ENCODE peak calls at places on chromosomes 7 and 10, in four cellular contexts. One of them, this sample, is unnamed. For H3K36me3, the result is how much of the 10 kb centered on the place peaks cover.

GRCh38 chr7:28618383-28618782 is 206.1 kb downstream of the CREB5 start:
- DNase-seq in MM.1S: no peak
- DNase-seq in heart right ventricle: no peak
- DNase-seq in stomach: no peak
- DNase-seq in this sample: no peak

GRCh38 chr7:6346581-6346980 is 74.2 kb upstream of the CYTH3 start:
- DNase-seq in MM.1S: no peak
- DNase-seq in heart right ventricle: no peak
- DNase-seq in stomach: no peak
- DNase-seq in this sample: no peak

GRCh38 chr10:71073451-71074175 is 138.8 kb upstream of the UNC5B start:
- DNase-seq in MM.1S: no peak
- DNase-seq in heart right ventricle: no peak
- DNase-seq in stomach: no peak
- DNase-seq in this sample: no peak

GRCh38 chr7:134669845-134670373 is 23.3 kb downstream of the BPGM start:
- DNase-seq in MM.1S: peak
- DNase-seq in heart right ventricle: no peak
- DNase-seq in stomach: peak
- DNase-seq in this sample: peak

GRCh38 chr7:112510032-112510742 is 29.4 kb downstream of the LSMEM1 start:
- DNase-seq in MM.1S: no peak
- DNase-seq in heart right ventricle: no peak
- DNase-seq in stomach: no peak
- DNase-seq in this sample: peak

GRCh38 chr7:129778770-129779601 is 167.5 kb downstream of the NRF1 start:
- DNase-seq in MM.1S: peak
- DNase-seq in heart right ventricle: no peak
- DNase-seq in stomach: no peak
- DNase-seq in this sample: no peak

GRCh38 chr7:98116656-98117461 is 10.2 kb downstream of the LMTK2 start:
- DNase-seq in MM.1S: no peak
- DNase-seq in heart right ventricle: no peak
- DNase-seq in stomach: no peak
- DNase-seq in this sample: no peak

GRCh38 chr10:99785646-99786045 is 3.2 kb downstream of the ABCC2 start:
- DNase-seq in MM.1S: no peak
- DNase-seq in heart right ventricle: no peak
- DNase-seq in stomach: no peak
- DNase-seq in this sample: no peak

GRCh38 chr7:66163186-66163610 is 41.9 kb upstream of the TPST1 start:
- DNase-seq in MM.1S: no peak
- DNase-seq in heart right ventricle: no peak
- DNase-seq in stomach: no peak
- DNase-seq in this sample: no peak

GRCh38 chr10:48683424-48683823 is 1.2 kb upstream of the WDFY4 start:
- DNase-seq in MM.1S: no peak
- DNase-seq in heart right ventricle: no peak
- DNase-seq in stomach: no peak
- DNase-seq in this sample: no peak

GRCh38 chr10:88974446-88975376 is 15.9 kb upstream of the FAS start:
- DNase-seq in MM.1S: peak
- DNase-seq in heart right ventricle: no peak
- DNase-seq in stomach: no peak
- DNase-seq in this sample: no peak

GRCh38 chr10:31822150-31822549 is 106.5 kb downstream of the ARHGAP12 start:
- DNase-seq in MM.1S: no peak
- DNase-seq in heart right ventricle: no peak
- DNase-seq in stomach: no peak
- DNase-seq in this sample: no peak

GRCh38 chr10:35412900-35413491 is 76.7 kb downstream of the CCNY start:
- DNase-seq in MM.1S: no peak
- DNase-seq in heart right ventricle: no peak
- DNase-seq in stomach: no peak
- DNase-seq in this sample: no peak

GRCh38 chr10:110358869-110359629 is 54.3 kb upstream of the SMNDC1 start:
- DNase-seq in MM.1S: no peak
- DNase-seq in heart right ventricle: no peak
- DNase-seq in stomach: peak
- DNase-seq in this sample: no peak

GRCh38 chr7:149460493-149461330 is at the start of gene ZNF777:
- DNase-seq in MM.1S: peak
- DNase-seq in heart right ventricle: peak
- DNase-seq in stomach: peak
- DNase-seq in this sample: peak

GRCh38 chr10:89901895-89902294 is 200.5 kb downstream of the KIF20B start:
- DNase-seq in MM.1S: no peak
- DNase-seq in heart right ventricle: no peak
- DNase-seq in stomach: no peak
- DNase-seq in this sample: no peak

GRCh38 chr10:132630666-132631347 is 93.2 kb downstream of the INPP5A start:
- DNase-seq in MM.1S: no peak
- DNase-seq in heart right ventricle: peak
- DNase-seq in stomach: peak
- DNase-seq in this sample: peak

GRCh38 chr10:132667613-132668394 is 118.1 kb downstream of the NKX6-2 start:
- DNase-seq in MM.1S: no peak
- DNase-seq in heart right ventricle: no peak
- DNase-seq in stomach: no peak
- DNase-seq in this sample: no peak

GRCh38 chr10:79375321-79376077 is 28.2 kb downstream of the PPIF start:
- DNase-seq in MM.1S: no peak
- DNase-seq in heart right ventricle: no peak
- DNase-seq in stomach: no peak
- DNase-seq in this sample: peak

GRCh38 chr10:3102721-3103410 is 35.5 kb downstream of the PFKP start:
- DNase-seq in MM.1S: no peak
- DNase-seq in heart right ventricle: no peak
- DNase-seq in stomach: no peak
- DNase-seq in this sample: no peak

GRCh38 chr7:37666026-37666780 is 17.4 kb upstream of the GPR141 start:
- DNase-seq in MM.1S: no peak
- DNase-seq in heart right ventricle: no peak
- DNase-seq in stomach: no peak
- DNase-seq in this sample: no peak

GRCh38 chr10:71314028-71314693 is 4.9 kb upstream of the SLC29A3 start:
- DNase-seq in MM.1S: peak
- DNase-seq in heart right ventricle: peak
- DNase-seq in stomach: peak
- DNase-seq in this sample: peak

GRCh38 chr10:16646474-16647059 is 124.9 kb upstream of the C1QL3 start:
- DNase-seq in MM.1S: no peak
- DNase-seq in heart right ventricle: no peak
- DNase-seq in stomach: no peak
- DNase-seq in this sample: peak

GRCh38 chr7:32941181-32941995 is 15.9 kb upstream of the FKBP9 start:
- DNase-seq in MM.1S: no peak
- DNase-seq in heart right ventricle: no peak
- DNase-seq in stomach: no peak
- DNase-seq in this sample: no peak

GRCh38 chr10:31116226-31116625 is 84.6 kb upstream of the ZNF438 start:
- DNase-seq in MM.1S: peak
- DNase-seq in heart right ventricle: no peak
- DNase-seq in stomach: no peak
- DNase-seq in this sample: no peak

GRCh38 chr7:156095908-156096539 is 283.8 kb upstream of the SHH start:
- DNase-seq in MM.1S: peak
- DNase-seq in heart right ventricle: no peak
- DNase-seq in stomach: no peak
- DNase-seq in this sample: no peak

GRCh38 chr7:155549226-155549625 is 2.9 kb upstream of the CNPY1 start:
- DNase-seq in MM.1S: no peak
- DNase-seq in heart right ventricle: no peak
- DNase-seq in stomach: no peak
- DNase-seq in this sample: no peak

GRCh38 chr10:70679498-70679897 is 7.2 kb downstream of the ADAMTS14 start:
- DNase-seq in MM.1S: no peak
- DNase-seq in heart right ventricle: peak
- DNase-seq in stomach: no peak
- DNase-seq in this sample: no peak

GRCh38 chr10:48610585-48611093 is 5.8 kb upstream of the ARHGAP22 start:
- DNase-seq in MM.1S: no peak
- DNase-seq in heart right ventricle: no peak
- DNase-seq in stomach: no peak
- DNase-seq in this sample: no peak

GRCh38 chr10:58743466-58744115 is 230.9 kb downstream of the BICC1 start:
- DNase-seq in MM.1S: no peak
- DNase-seq in heart right ventricle: no peak
- DNase-seq in stomach: no peak
- DNase-seq in this sample: peak

GRCh38 chr10:118584181-118584954 is 11.1 kb downstream of the PRLHR start:
- DNase-seq in MM.1S: no peak
- DNase-seq in heart right ventricle: no peak
- DNase-seq in stomach: no peak
- DNase-seq in this sample: no peak

GRCh38 chr10:22580711-22581110 is 133.7 kb downstream of the PIP4K2A start:
- DNase-seq in MM.1S: peak
- DNase-seq in heart right ventricle: no peak
- DNase-seq in stomach: no peak
- DNase-seq in this sample: no peak

GRCh38 chr7:43248961-43249807 is 136.7 kb downstream of the HECW1 start:
- DNase-seq in MM.1S: no peak
- DNase-seq in heart right ventricle: no peak
- DNase-seq in stomach: peak
- DNase-seq in this sample: no peak

GRCh38 chr10:22631646-22632278 is 82.6 kb downstream of the PIP4K2A start:
- DNase-seq in MM.1S: no peak
- DNase-seq in heart right ventricle: no peak
- DNase-seq in stomach: no peak
- DNase-seq in this sample: peak

GRCh38 chr10:91983403-91983802 is 59.8 kb downstream of the BTAF1 start:
- DNase-seq in MM.1S: no peak
- DNase-seq in heart right ventricle: no peak
- DNase-seq in stomach: no peak
- DNase-seq in this sample: peak

GRCh38 chr10:91992026-91992425 is 68.5 kb downstream of the BTAF1 start:
- DNase-seq in MM.1S: no peak
- DNase-seq in heart right ventricle: no peak
- DNase-seq in stomach: no peak
- DNase-seq in this sample: no peak

GRCh38 chr10:91987397-91988037 is 63.9 kb downstream of the BTAF1 start:
- DNase-seq in MM.1S: no peak
- DNase-seq in heart right ventricle: no peak
- DNase-seq in stomach: no peak
- DNase-seq in this sample: no peak
- H3K36me3 ChIP-seq in MM.1S: under half
- H3K36me3 ChIP-seq in heart right ventricle: half or more
- H3K36me3 ChIP-seq in stomach: half or more
- H3K36me3 ChIP-seq in this sample: under half

DNA sequence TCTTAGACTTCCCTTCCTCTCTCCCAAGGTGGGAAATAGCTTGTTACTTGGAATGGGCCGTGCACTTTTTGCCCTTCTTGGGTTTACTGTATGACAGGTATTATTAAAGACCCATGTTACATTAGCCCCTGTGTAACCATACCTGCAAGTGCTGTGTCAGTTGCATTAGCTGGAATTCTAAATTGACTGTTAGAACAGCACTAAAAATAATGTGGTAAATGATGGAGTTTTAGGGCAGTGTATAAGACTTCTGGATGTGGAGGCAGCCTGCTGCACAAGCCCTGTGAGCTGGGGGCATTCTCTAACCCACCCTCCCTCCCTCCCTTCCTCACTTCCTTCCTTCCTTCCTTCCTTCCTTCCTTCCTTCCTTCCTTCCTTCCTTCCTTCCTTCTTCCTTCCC is 52.7 kb downstream of the GALNT17 start:
- DNase-seq in MM.1S: no peak
- DNase-seq in heart right ventricle: no peak
- DNase-seq in stomach: no peak
- DNase-seq in this sample: no peak
- H3K36me3 ChIP-seq in MM.1S: under half
- H3K36me3 ChIP-seq in heart right ventricle: under half
- H3K36me3 ChIP-seq in stomach: under half
- H3K36me3 ChIP-seq in this sample: under half

GRCh38 chr7:41252551-41252950 is 450.3 kb downstream of the INHBA start:
- DNase-seq in MM.1S: no peak
- DNase-seq in heart right ventricle: no peak
- DNase-seq in stomach: no peak
- DNase-seq in this sample: no peak
- H3K36me3 ChIP-seq in MM.1S: under half
- H3K36me3 ChIP-seq in heart right ventricle: under half
- H3K36me3 ChIP-seq in stomach: under half
- H3K36me3 ChIP-seq in this sample: under half

DNA sequence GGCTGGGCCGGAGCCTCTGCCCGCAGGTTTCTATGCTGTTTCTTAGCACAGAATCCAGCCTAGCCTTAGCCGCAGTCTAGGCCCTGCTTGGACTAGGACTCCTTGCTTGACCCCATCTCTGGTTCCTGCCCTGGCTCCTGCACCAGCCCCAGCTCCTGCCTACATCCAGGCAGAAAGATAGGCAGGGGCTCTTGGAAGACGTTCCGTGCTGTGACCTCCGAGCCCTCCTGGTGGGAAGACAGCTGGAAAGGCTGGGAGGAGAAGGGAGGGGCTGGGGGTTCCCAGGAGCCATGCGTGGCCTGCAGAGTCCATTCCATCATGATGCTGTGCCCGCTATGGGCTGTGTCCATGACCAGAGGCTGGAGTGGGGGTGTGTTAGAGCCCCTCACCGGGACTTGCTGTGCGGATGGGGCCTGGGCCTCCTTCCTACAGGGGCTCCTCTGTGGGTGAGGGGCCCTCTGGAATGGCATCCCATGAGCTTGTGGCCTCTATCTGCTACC is 26.2 kb downstream of the RAMP3 start:
- DNase-seq in MM.1S: no peak
- DNase-seq in heart right ventricle: no peak
- DNase-seq in stomach: no peak
- DNase-seq in this sample: no peak
- H3K36me3 ChIP-seq in MM.1S: under half
- H3K36me3 ChIP-seq in heart right ventricle: under half
- H3K36me3 ChIP-seq in stomach: under half
- H3K36me3 ChIP-seq in this sample: under half

DNA sequence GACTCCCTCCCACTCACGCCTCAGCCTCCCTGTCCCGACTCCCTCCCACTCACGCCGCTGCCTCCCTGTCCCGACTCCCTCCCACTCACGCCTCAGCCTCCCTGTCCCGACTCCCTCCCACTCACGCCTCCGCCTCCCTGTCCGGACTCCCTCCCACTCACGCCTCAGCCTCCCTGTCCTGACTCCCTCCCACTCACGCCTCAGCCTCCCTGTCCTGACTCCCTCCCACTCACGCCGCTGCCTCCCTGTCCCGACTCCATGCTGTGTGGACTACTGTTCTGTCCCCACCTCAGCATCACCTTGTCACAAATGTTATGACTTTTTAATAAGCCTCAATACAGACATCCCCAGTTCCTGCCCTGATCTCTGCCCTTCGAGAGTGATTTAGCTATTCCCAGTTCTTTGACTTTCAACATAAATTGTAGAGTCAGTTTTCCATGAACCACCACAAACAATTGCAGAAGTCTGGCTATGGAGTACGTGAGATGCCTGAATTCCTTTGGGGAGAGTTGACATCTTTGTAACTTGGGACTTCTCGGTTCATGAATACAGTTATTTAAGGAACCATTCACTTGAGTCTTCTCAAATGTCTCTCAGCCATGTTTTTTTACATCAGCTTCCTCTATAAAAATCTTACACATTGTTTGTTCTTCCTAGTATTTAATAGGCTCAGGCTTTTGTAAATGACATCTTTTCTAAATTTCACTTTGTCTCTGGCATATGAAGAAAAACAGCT is 71.9 kb downstream of the FOXL3 start:
- DNase-seq in MM.1S: no peak
- DNase-seq in heart right ventricle: no peak
- DNase-seq in stomach: no peak
- DNase-seq in this sample: no peak
- H3K36me3 ChIP-seq in MM.1S: under half
- H3K36me3 ChIP-seq in heart right ventricle: under half
- H3K36me3 ChIP-seq in stomach: under half
- H3K36me3 ChIP-seq in this sample: under half

This sample was measured in cardiac muscle cell.